ENCODE peak calls at places on chromosomes 11 and 22, in five cellular contexts. Y is type B pancreatic cell, Q is left ventricle myocardium inferior, T is choroid plexus epithelial cell, K is BJ. X is an unnamed sample.

GRCh38 chr11:95544095-95544795 is 245.3 kb downstream of the FAM76B start:
- DNase-seq in Y (no peak), Q (no peak), T (peak), K (no peak), X (no peak)

GRCh38 chr11:133964946-133965632 is 8.3 kb upstream of the IGSF9B start:
- DNase-seq in Y (no peak), Q (no peak), T (peak), K (no peak), X (no peak)

GRCh38 chr22:17792854-17793434 is 18.7 kb upstream of the BID start:
- DNase-seq in Y (no peak), Q (no peak), T (no peak), K (no peak), X (no peak)

GRCh38 chr11:128207861-128208321 is 379.5 kb downstream of the ETS1 start:
- DNase-seq in Y (no peak), Q (no peak), T (peak), K (peak), X (no peak)

GRCh38 chr11:16912607-16913006 is 101.6 kb downstream of the PLEKHA7 start:
- DNase-seq in Y (no peak), Q (no peak), T (no peak), K (no peak), X (no peak)

GRCh38 chr11:58451585-58451984 is 9.5 kb upstream of the OR5B12 start:
- DNase-seq in Y (no peak), Q (no peak), T (no peak), K (no peak), X (no peak)

GRCh38 chr11:64876835-64877341 is 1.5 kb downstream of the EHD1 start:
- DNase-seq in Y (no peak), Q (no peak), T (no peak), K (peak), X (no peak)

GRCh38 chr11:33801821-33802413 is 27.6 kb upstream of the FBXO3 start:
- DNase-seq in Y (no peak), Q (no peak), T (peak), K (no peak), X (no peak)

GRCh38 chr11:11076879-11077278 is 219.0 kb upstream of the ZBED5 start:
- DNase-seq in Y (no peak), Q (no peak), T (no peak), K (no peak), X (no peak)

GRCh38 chr22:37329239-37330140 is 47.2 kb downstream of the CYTH4 start:
- DNase-seq in Y (no peak), Q (no peak), T (no peak), K (no peak), X (no peak)

GRCh38 chr11:21174781-21175180 is 505.4 kb downstream of the NELL1 start:
- DNase-seq in Y (no peak), Q (no peak), T (no peak), K (no peak), X (no peak)

GRCh38 chr22:42792909-42793847 is 63.9 kb downstream of the ARFGAP3 start:
- DNase-seq in Y (no peak), Q (peak), T (no peak), K (no peak), X (no peak)

GRCh38 chr11:115244758-115245157 is 259.5 kb downstream of the CADM1 start:
- DNase-seq in Y (no peak), Q (no peak), T (no peak), K (no peak), X (no peak)

GRCh38 chr11:64409707-64410395 is 50.9 kb downstream of the RPS6KA4 start:
- DNase-seq in Y (no peak), Q (no peak), T (peak), K (no peak), X (no peak)

GRCh38 chr11:23112987-23113886 is 253.0 kb upstream of the CCDC179 start:
- DNase-seq in Y (no peak), Q (no peak), T (peak), K (no peak), X (no peak)

GRCh38 chr11:74770456-74770855 is 21.8 kb downstream of the RNF169 start:
- DNase-seq in Y (no peak), Q (no peak), T (peak), K (no peak), X (no peak)

GRCh38 chr11:27721505-27722116 is 21.4 kb upstream of the BDNF start:
- DNase-seq in Y (no peak), Q (no peak), T (no peak), K (no peak), X (no peak)

GRCh38 chr22:36238348-36239149 is 778 bp downstream of the APOL2 start:
- DNase-seq in Y (no peak), Q (no peak), T (peak), K (no peak), X (no peak)

GRCh38 chr11:40274017-40274416 is 1185.4 kb downstream of the LRRC4C start:
- DNase-seq in Y (no peak), Q (no peak), T (peak), K (no peak), X (no peak)

GRCh38 chr11:48024635-48025071 is 44.3 kb downstream of the PTPRJ start:
- DNase-seq in Y (no peak), Q (no peak), T (no peak), K (no peak), X (no peak)

GRCh38 chr11:124769804-124770774 is 8.0 kb upstream of the ESAM start:
- DNase-seq in Y (no peak), Q (no peak), T (peak), K (no peak), X (no peak)

GRCh38 chr11:103682318-103683184 is 353.9 kb upstream of the DDI1 start:
- DNase-seq in Y (no peak), Q (peak), T (peak), K (no peak), X (peak)

GRCh38 chr22:31055322-31056159 is 25.6 kb upstream of the SMTN start:
- DNase-seq in Y (peak), Q (peak), T (peak), K (peak), X (no peak)

GRCh38 chr11:124900464-124900863 is 2.8 kb upstream of the ROBO4 start:
- DNase-seq in Y (peak), Q (no peak), T (peak), K (peak), X (no peak)

GRCh38 chr11:103281301-103281700 is 172.1 kb downstream of the DYNC2H1 start:
- DNase-seq in Y (no peak), Q (no peak), T (no peak), K (no peak), X (no peak)

GRCh38 chr22:49838771-49839717 is 11.4 kb upstream of the BRD1 start:
- DNase-seq in Y (no peak), Q (no peak), T (peak), K (no peak), X (peak)

GRCh38 chr22:49417833-49418232 is 409.8 kb downstream of the BRD1 start:
- DNase-seq in Y (peak), Q (no peak), T (no peak), K (no peak), X (no peak)

GRCh38 chr22:43244385-43244784 is 57.5 kb upstream of the TTLL12 start:
- DNase-seq in Y (no peak), Q (no peak), T (no peak), K (no peak), X (no peak)

GRCh38 chr11:39365809-39366436 is 2093.5 kb downstream of the LRRC4C start:
- DNase-seq in Y (no peak), Q (no peak), T (peak), K (no peak), X (no peak)

GRCh38 chr22:50507421-50507990 is at the start of gene LMF2:
- DNase-seq in Y (peak), Q (peak), T (no peak), K (no peak), X (peak)

GRCh38 chr22:39545310-39546063 is 12.9 kb upstream of the RPS19BP1 start:
- DNase-seq in Y (no peak), Q (no peak), T (no peak), K (no peak), X (peak)

GRCh38 chr22:35966314-35967045 is 62.1 kb downstream of the RBFOX2 start:
- DNase-seq in Y (no peak), Q (no peak), T (no peak), K (no peak), X (no peak)

GRCh38 chr22:24459911-24460310 is 32.5 kb downstream of the ADORA2A start:
- DNase-seq in Y (no peak), Q (no peak), T (no peak), K (no peak), X (no peak)

GRCh38 chr11:87972133-87972532 is 203.1 kb downstream of the RAB38 start:
- DNase-seq in Y (no peak), Q (no peak), T (no peak), K (no peak), X (no peak)

GRCh38 chr11:87966744-87967143 is 208.5 kb downstream of the RAB38 start:
- DNase-seq in Y (no peak), Q (no peak), T (peak), K (no peak), X (no peak)

GRCh38 chr11:87970762-87971161 is 204.5 kb downstream of the RAB38 start:
- DNase-seq in Y (no peak), Q (no peak), T (no peak), K (no peak), X (no peak)

GRCh38 chr11:87967459-87967858 is 207.8 kb downstream of the RAB38 start:
- DNase-seq in Y (no peak), Q (no peak), T (no peak), K (no peak), X (no peak)

DNA sequence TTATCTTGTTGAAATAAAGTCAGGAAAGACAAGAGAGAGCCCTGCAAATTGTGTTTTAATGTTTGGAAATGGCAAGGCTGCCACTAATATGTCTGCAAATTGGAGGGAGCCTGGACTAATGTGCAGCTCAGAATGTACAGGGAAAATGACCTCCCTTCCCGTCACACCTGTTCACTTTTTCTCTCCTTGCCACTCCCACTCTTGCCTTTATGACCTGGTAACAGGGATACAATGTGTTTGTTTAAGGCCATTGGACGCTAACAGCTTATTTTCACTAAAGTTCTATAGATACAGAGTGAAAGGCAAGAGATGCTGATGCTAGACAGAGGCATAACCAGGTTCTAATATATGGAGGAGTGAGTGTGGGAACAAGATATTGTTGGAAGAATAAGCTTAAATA is 203.9 kb downstream of the RAB38 start:
- DNase-seq in Y (no peak), Q (no peak), T (no peak), K (no peak), X (no peak)
- TF ChIP-seq CTCF in Y (no peak), Q (no peak), T (no peak), K (no peak), X (no peak)

DNA sequence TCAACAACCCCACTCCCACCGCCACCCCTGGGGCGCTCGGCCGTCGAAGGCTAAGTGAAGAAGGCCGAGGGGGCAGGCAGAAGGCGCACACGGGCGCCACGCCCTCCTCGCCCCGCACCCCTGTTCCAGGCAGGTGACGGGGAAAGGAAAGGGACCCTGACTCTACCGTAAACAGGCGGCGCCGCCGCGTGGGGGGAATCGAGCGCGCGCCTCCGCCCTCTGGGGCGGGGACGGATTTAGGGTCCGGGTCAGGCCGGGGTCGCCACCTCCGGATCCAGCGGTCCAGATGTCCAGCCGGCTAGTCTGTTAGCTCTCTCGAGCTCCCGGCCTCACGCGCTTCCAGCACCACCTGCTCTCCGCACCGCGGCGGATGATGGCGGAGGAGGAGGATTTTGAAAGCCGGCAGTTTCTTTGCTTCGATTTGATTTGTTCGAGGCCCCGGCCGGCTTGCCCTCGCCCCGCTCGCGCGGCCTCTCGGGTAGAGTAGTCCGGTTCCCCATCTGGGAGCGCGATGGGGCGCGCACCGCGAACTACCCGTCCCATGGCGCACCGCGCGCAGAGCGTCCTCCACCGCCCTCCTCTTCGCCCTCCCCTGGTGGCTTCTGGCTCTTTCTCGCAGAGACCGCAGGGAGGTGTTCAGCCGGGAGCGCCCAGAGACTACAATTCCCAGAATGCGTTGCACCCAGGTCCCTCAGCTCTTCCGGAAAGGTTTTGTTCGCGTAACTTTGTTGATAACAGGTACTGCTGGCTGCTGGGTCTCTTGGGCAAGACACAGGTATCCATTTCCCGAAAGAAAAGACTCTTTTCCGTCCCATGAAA is at the start of gene RANGAP1:
- DNase-seq in Y (peak), Q (peak), T (peak), K (peak), X (peak)
- TF ChIP-seq CTCF in Y (peak), Q (peak), T (peak), K (peak), X (no peak)

DNA sequence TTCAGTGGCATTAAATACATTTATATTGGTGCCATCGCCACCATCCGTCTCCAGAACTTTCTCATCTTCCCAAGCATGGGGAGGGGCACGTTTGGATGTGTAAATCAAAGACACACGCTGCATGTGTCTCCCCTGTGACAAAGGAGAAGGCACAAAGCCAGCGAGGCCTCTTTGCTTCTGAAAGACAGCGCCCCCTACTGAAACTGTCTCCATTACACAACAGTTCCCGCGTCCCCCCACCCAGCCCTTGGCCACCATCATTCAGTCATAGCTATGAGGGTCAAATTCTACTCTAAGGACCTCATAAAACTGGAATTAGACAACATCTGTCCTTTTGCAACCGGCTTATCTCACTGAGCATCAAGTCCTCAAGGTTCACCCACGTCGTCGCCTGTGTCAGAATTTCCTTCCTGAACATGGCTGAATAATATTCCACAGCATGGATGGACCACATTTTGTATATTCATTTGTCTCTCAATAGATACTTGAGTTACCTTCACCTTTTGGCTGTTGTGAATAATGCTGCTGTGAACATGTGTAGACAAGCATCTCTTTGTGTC is 64.8 kb downstream of the IGF2 start:
- DNase-seq in Y (no peak), Q (no peak), T (no peak), K (no peak), X (peak)
- TF ChIP-seq CTCF in Y (peak), Q (no peak), T (peak), K (peak), X (no peak)

GRCh38 chr11:12088047-12088481 is 22.3 kb upstream of the MICAL2 start:
- DNase-seq in Y (no peak), Q (peak), T (peak), K (no peak), X (peak)
- TF ChIP-seq CTCF in Y (no peak), Q (peak), T (peak), K (peak), X (no peak)

DNA sequence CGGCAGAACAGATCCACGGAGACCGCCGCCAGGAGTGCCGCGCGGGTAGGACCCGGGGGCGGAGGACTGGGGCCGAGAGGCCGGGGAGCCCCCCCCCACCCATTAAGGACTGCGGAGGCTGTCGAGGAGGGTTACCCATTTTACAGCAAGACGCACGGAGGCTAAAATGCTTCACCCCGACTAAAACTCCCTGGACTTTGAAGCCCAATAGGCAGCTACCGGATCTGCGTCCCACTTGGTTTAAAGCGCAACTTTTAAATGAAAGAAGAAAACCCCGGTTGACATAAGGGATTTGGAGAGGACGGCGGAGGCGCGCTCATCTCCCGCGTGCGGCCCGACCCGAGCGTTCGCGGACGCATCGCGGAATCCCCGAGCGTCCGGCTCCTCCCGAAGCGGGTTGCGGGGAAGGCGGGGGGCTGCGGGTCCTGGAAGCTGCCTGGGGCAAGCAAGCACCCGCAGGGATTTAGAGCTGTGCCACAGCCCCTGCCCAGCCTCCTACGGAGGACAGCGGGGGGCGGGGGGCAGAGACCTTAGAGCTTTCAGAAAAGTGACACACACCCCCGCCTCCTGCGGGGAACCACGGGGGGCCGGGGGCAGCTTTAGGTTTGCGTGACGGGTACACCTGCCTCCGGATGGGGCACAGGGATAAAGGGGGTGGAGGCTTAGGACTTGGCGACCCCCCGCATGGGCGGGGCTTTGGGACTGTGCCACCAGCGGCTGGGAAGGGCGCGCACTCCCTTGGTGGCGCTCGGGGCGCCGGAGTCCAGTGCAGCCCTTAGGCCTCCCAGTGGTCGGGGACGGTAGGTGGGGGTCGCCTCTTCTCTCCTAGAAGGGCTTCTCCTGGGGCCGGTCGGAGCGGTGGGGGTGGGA is 761 bp upstream of the CELSR1 start:
- DNase-seq in Y (no peak), Q (peak), T (peak), K (no peak), X (no peak)
- TF ChIP-seq CTCF in Y (peak), Q (peak), T (peak), K (peak), X (no peak)

DNA sequence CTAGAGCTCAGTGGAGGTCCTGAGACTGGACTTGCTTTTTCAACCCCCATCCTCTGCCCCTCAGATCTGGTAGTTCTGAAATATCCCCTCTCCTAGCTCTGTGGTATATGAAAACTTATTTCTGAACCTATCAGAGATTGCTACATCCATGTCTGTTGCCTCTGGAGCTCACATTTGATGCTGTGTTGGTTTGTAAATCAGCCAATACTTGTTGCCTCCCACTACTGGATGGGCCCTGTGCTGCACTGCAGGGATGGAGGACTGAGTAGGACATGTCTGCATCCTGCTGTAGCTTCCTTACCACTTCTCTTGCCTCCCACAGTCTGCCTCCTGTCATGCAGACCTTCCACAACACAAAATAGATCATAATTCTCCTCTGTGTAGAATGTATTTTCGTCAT is 5.2 kb downstream of the OLFML1 start:
- DNase-seq in Y (no peak), Q (no peak), T (peak), K (no peak), X (no peak)
- TF ChIP-seq CTCF in Y (no peak), Q (no peak), T (no peak), K (peak), X (no peak)

DNA sequence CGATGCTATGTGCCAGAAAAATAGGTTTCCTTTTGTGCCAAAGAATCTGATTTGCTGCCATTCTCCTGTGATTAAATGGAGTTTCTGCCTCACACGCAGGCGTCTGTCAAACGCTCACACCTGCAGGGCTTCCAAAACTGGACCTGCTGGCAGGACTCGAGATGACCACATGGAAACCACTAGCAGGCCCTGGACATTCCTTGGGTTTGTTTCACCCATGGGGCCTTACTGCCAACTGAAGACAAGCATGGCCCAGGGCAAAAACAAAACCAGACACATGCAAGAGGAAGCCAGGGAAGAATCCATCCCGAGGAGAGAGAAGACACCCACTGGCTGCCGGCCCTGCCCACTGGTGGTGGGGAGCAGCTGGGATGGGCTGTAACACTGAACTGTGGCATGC is 55.9 kb upstream of the MN1 start:
- DNase-seq in Y (no peak), Q (no peak), T (no peak), K (peak), X (no peak)
- TF ChIP-seq CTCF in Y (no peak), Q (no peak), T (no peak), K (peak), X (no peak)